ENCODE peak calls at places on chromosomes 3 and 15, in nine cellular contexts. P is GM12892, W is H54, Z is body of pancreas, X is Peyer's patch, D is IMR-90, E is uterus, C is breast epithelium, Q is tibial nerve. U is an unnamed sample.

GRCh38 chr3:13087320-13087985 is 14.2 kb upstream of the IQSEC1 start:
- DNase-seq in Q (no peak), W (no peak), C (no peak), X (no peak), E (no peak), P (no peak), D (no peak), Z (no peak), U (no peak)

GRCh38 chr3:122103821-122104514 is 48.8 kb downstream of the CD86 start:
- DNase-seq in Z (no peak), C (no peak), W (no peak), X (no peak), D (no peak), Q (no peak), P (no peak), E (no peak), U (no peak)

GRCh38 chr3:49868951-49869454 is 703 bp downstream of the CAMKV start:
- DNase-seq in Z (no peak), X (no peak), E (no peak), Q (no peak), C (no peak), P (no peak), D (no peak), W (no peak), U (no peak)

GRCh38 chr3:161630791-161631190 is 134.2 kb downstream of the OTOL1 start:
- DNase-seq in Q (no peak), C (no peak), X (no peak), D (no peak), E (no peak), Z (no peak), W (no peak), P (no peak), U (no peak)

GRCh38 chr3:164024786-164025185 is 1053.5 kb downstream of the SI start:
- DNase-seq in X (no peak), Z (no peak), D (no peak), W (no peak), E (no peak), C (no peak), Q (no peak), P (no peak), U (no peak)

GRCh38 chr3:98545940-98546339 is 14.2 kb downstream of the GPR15 start:
- DNase-seq in D (no peak), Q (no peak), X (no peak), Z (no peak), C (no peak), P (no peak), W (no peak), E (no peak), U (no peak)

GRCh38 chr15:29571728-29572454 is 250.4 kb downstream of the TJP1 start:
- DNase-seq in W (peak), C (no peak), Q (no peak), X (no peak), E (no peak), D (no peak), P (no peak), Z (no peak), U (no peak)

GRCh38 chr3:46449755-46450552 is 14.8 kb downstream of the LTF start:
- DNase-seq in C (no peak), X (no peak), W (peak), E (no peak), Q (no peak), Z (peak), D (peak), P (peak), U (no peak)

GRCh38 chr15:66747223-66747622 is 45.2 kb downstream of the SMAD6 start:
- DNase-seq in W (no peak), P (no peak), D (no peak), Q (no peak), E (no peak), X (no peak), C (no peak), Z (no peak), U (no peak)

GRCh38 chr15:62269504-62269903 is 104.4 kb upstream of the C2CD4B start:
- DNase-seq in Z (no peak), E (no peak), D (no peak), P (no peak), W (no peak), Q (no peak), X (no peak), C (no peak), U (no peak)

GRCh38 chr3:99410789-99411311 is 227.5 kb upstream of the COL8A1 start:
- DNase-seq in Z (no peak), W (no peak), E (no peak), C (no peak), P (no peak), X (no peak), Q (no peak), D (peak), U (no peak)

GRCh38 chr3:57544181-57545125 is at the start of gene DNAH12:
- DNase-seq in D (no peak), Z (peak), Q (no peak), P (no peak), W (no peak), X (no peak), E (no peak), C (peak), U (no peak)

DNA sequence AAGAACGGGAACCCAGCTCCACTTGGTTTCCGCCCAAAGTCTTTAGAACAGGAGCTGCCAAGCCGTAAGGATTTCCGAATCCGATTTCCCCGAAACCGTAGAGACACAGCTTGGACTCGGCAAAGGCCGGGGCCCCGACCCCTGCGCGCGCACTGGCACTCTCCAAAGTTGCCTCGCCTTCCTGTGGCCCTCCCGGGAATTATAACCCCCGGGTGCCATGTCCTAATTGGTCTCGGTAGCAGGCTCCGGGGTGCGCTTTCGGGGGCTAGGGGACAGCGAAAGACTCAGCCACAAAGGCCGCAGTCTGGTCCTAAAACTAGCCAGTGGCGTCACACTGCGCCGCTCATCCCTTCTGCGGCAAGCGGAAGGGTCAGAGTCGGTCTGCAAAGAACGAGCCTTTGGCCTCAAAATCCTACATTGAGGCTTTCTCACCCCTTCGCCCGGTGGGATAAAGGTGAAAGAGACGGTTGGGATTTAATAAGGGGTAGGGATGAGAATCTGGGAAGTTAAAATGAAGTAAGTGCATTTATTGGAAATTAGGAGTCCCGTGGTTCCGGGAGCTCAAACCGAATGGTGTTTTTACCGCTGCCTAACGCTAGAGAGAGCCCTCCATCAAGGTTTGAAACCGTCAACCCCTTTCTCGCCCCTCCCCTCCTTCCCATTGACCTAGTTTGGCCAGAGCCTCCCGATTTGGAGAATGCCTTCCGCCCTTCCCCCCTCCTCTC is 6.7 kb downstream of the BCL6 start:
- DNase-seq in D (peak), W (peak), Q (peak), P (peak), E (peak), X (peak), C (peak), Z (peak), U (peak)
- TF ChIP-seq POLR2A in D (peak), W (no peak), Q (no peak), P (no peak), E (peak), X (no peak), C (no peak), Z (peak), U (peak)

GRCh38 chr3:14946749-14947104 is 656 bp upstream of the NR2C2 start:
- DNase-seq in D (no peak), Q (no peak), E (no peak), X (no peak), C (no peak), P (no peak), Z (no peak), W (no peak), U (no peak)

GRCh38 chr3:14947105-14947885 is at the start of gene NR2C2:
- DNase-seq in W (peak), X (peak), E (peak), Q (peak), D (peak), Z (peak), C (peak), P (peak), U (peak)

GRCh38 chr3:14948609-14949038 is 1.2 kb downstream of the NR2C2 start:
- DNase-seq in D (no peak), C (no peak), X (no peak), P (no peak), W (no peak), Q (no peak), E (no peak), Z (no peak), U (no peak)

GRCh38 chr3:14949126-14949525 is 1.7 kb downstream of the NR2C2 start:
- DNase-seq in Z (no peak), X (no peak), E (no peak), W (no peak), C (no peak), Q (no peak), P (no peak), D (no peak), U (no peak)

DNA sequence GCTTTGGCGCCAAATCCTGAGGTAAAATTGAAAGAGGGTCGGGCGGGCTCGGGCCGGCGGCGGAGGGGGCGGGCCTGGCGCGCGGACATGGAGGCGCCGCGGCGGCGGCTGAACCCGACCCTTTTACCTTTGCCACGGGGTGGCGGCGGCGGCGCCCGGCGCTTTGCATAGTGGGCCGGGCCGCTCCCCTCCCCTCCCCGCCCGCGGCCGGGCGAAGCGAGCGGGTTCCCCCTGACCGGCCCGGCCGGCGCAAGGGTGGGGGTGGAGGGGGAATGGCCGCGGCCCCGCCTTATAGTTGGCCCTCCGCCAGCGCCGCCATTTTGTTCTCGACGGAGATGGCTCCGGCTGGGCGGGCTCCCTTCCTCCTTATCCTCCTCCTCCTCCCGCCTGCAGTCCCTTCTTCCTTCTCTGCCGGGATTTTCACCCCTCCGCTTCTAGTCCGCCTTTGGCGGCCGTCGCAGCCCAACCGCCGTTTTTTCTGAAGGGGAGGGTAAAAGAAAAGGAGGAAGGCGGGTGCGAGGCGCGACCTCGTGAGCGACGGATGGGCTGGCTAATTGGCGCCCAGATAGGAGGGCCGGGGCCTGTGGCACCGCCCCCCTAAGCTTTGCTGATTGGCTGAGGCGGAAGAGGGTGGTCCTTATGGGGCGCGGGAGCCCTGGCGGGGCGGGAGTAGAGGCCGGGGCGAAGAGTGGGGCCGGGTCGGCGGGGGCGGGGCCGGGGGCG is 664 bp downstream of the NR2C2 start:
- DNase-seq in W (peak), X (peak), Q (peak), D (peak), P (peak), C (peak), Z (peak), E (peak), U (peak)
- TF ChIP-seq POLR2A in W (no peak), X (peak), Q (no peak), D (peak), P (peak), C (no peak), Z (no peak), E (no peak), U (no peak)

DNA sequence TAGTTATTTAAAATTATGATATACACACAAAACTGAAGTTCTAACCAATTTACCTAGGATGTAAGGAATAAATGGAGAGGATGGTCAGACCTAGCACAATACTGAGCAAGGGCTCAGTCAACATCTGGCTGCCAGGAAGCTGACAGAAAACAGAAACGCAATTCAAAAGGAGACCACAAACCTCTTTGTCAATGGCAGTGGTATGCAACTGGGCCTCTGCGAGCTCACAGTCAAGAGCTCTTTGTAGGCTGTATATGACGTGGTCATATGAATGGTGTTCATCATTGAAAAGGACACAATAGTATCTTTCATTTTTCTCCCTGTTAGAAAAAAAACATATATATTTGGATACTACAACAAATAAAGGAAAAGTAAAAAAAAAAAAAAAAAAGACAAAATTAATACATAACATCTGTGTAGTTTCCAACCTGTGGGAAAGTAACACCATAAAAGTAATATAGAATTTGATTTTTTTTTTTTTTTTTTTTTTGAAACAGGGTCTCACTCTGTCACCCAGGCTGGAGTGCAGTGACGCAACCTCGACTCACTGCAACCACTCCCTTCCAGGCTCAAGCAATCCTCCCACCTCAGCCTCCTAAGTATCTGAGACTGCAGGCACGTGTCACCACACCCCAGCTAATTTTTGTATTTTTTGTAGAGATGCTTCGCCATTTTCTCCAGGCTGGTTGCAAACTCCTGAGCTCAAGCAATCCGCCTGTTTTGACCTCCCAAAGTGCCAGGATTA is 37.9 kb downstream of the UBR1 start:
- DNase-seq in X (no peak), P (no peak), W (peak), Z (no peak), E (no peak), C (no peak), Q (no peak), D (peak), U (no peak)
- TF ChIP-seq POLR2A in X (no peak), P (no peak), W (no peak), Z (no peak), E (no peak), C (no peak), Q (no peak), D (no peak), U (no peak)

GRCh38 chr15:24858737-24859601 is 95.8 kb upstream of the SNRPN start:
- DNase-seq in Q (no peak), Z (no peak), X (no peak), W (no peak), D (peak), E (no peak), P (no peak), C (no peak), U (no peak)

GRCh38 chr15:24857777-24858176 is 97.0 kb upstream of the SNRPN start:
- DNase-seq in D (peak), Q (no peak), Z (no peak), P (no peak), C (no peak), W (no peak), X (no peak), E (no peak), U (no peak)

GRCh38 chr15:24857094-24857437 is 97.7 kb upstream of the SNRPN start:
- DNase-seq in C (no peak), D (peak), X (no peak), Z (no peak), E (no peak), Q (no peak), W (no peak), P (no peak), U (no peak)

GRCh38 chr15:24861014-24861690 is 93.6 kb upstream of the SNRPN start:
- DNase-seq in X (no peak), Q (no peak), Z (no peak), C (no peak), D (peak), E (no peak), W (no peak), P (no peak), U (no peak)

DNA sequence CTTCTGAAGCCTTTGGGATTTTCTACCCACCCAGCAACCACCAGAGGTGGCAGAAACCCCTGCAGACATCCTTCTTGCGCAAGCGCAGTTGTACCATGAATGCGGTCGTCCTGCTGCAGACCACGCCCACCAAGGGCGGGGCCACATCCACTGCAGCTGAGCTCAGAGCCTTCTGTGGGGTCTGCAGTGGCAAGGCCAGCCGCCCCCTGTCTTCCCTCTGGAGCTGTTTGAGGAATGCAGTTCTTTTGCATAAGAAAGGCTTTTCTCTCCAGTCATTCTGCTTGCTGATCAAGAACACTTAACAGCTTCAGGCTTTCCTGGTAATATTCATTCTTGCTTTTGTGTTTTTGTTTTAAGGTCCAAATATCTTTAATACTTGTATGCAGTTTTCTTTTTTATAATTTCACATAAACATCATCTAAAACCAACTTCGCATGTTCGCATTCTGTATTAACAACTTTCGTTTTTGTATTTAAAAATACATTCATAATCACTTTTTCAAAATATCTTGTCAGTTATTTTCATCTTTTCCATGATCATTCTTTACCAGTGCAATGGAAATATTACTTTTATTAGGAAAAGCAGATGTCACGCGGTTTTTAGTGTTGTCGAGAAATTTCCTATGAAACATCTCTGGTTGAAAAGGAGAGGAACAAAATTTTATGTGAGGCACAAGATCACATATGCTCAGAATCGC is 98.2 kb upstream of the SNRPN start:
- DNase-seq in X (no peak), Q (no peak), P (no peak), E (no peak), Z (no peak), W (no peak), D (peak), C (no peak), U (no peak)
- TF ChIP-seq POLR2A in X (no peak), Q (no peak), P (no peak), E (no peak), Z (no peak), W (no peak), D (no peak), C (no peak), U (no peak)

GRCh38 chr15:63277044-63277892 is at the start of gene APH1B:
- DNase-seq in W (peak), C (peak), D (peak), Q (peak), E (peak), Z (peak), P (peak), X (peak), U (peak)
- TF ChIP-seq POLR2A in W (peak), C (peak), D (no peak), Q (no peak), E (peak), Z (peak), P (peak), X (peak), U (peak)

GRCh38 chr15:95146476-95146875 is 915.1 kb downstream of the MCTP2 start:
- DNase-seq in Z (no peak), W (no peak), C (no peak), X (no peak), E (no peak), Q (no peak), D (no peak), P (no peak), U (no peak)
- TF ChIP-seq POLR2A in Z (no peak), W (no peak), C (no peak), X (no peak), E (no peak), Q (no peak), D (no peak), P (no peak), U (no peak)

U was measured in esophagus squamous epithelium.